ENCODE peak calls at places on chromosomes 12 and 14, in seven cellular contexts. P is SK-N-SH; S is H9; X is left ventricle myocardium inferior; L is H1; G is effector memory CD4-positive, alpha-beta T cell; K is breast epithelium. C is an unnamed sample.

GRCh38 chr14:92520701-92521415 is 7.3 kb downstream of the RIN3 start:
- DNase-seq in L (no peak), X (no peak), G (no peak), S (no peak), K (no peak), P (no peak), C (no peak)

GRCh38 chr12:93668919-93669418 is 8.2 kb upstream of the CRADD start:
- DNase-seq in K (no peak), P (no peak), S (no peak), L (no peak), G (no peak), X (no peak), C (no peak)

GRCh38 chr12:38411947-38412346 is 95.4 kb downstream of the ALG10B start:
- DNase-seq in G (no peak), L (no peak), S (no peak), P (no peak), X (no peak), K (no peak), C (no peak)

GRCh38 chr12:16796168-16796567 is 190.2 kb upstream of the LMO3 start:
- DNase-seq in S (no peak), L (no peak), G (no peak), X (no peak), P (no peak), K (no peak), C (no peak)

GRCh38 chr14:78567343-78567742 is 397.2 kb downstream of the NRXN3 start:
- DNase-seq in L (no peak), X (no peak), P (no peak), G (no peak), K (no peak), S (no peak), C (peak)

GRCh38 chr14:67977468-67978034 is 158.0 kb downstream of the RAD51B start:
- DNase-seq in K (no peak), X (no peak), G (no peak), L (no peak), P (no peak), S (no peak), C (no peak)

GRCh38 chr12:91496337-91496736 is 313.7 kb upstream of the DCN start:
- DNase-seq in G (no peak), L (no peak), X (no peak), K (no peak), S (no peak), P (no peak), C (no peak)

GRCh38 chr12:110330544-110330943 is 49.5 kb downstream of the ATP2A2 start:
- DNase-seq in P (no peak), S (no peak), X (no peak), L (no peak), G (no peak), K (no peak), C (no peak)

GRCh38 chr12:46661161-46661845 is 164.5 kb downstream of the SLC38A4 start:
- DNase-seq in G (no peak), X (no peak), P (peak), L (no peak), S (no peak), K (no peak), C (peak)

GRCh38 chr12:110269622-110270124 is 11.4 kb upstream of the ATP2A2 start:
- DNase-seq in G (no peak), S (peak), P (no peak), K (no peak), X (no peak), L (no peak), C (peak)

GRCh38 chr14:83379371-83379770 is 1845.7 kb upstream of the SEL1L start:
- DNase-seq in P (no peak), L (no peak), X (no peak), G (no peak), K (no peak), S (no peak), C (no peak)

GRCh38 chr12:9868271-9868815 is 811 bp downstream of the CLEC2B start:
- DNase-seq in S (no peak), G (no peak), X (no peak), L (no peak), P (no peak), K (no peak), C (no peak)

GRCh38 chr12:88453323-88453722 is 126.9 kb downstream of the KITLG start:
- DNase-seq in K (no peak), G (no peak), X (no peak), S (no peak), L (no peak), P (no peak), C (no peak)

GRCh38 chr12:71865166-71865713 is 25.7 kb downstream of the TBC1D15 start:
- DNase-seq in K (no peak), L (no peak), S (no peak), G (no peak), P (no peak), X (no peak), C (peak)
- H3K27ac ChIP-seq in K (no peak), L (no peak), S (no peak), G (no peak), P (peak), X (no peak), C (no peak)

DNA sequence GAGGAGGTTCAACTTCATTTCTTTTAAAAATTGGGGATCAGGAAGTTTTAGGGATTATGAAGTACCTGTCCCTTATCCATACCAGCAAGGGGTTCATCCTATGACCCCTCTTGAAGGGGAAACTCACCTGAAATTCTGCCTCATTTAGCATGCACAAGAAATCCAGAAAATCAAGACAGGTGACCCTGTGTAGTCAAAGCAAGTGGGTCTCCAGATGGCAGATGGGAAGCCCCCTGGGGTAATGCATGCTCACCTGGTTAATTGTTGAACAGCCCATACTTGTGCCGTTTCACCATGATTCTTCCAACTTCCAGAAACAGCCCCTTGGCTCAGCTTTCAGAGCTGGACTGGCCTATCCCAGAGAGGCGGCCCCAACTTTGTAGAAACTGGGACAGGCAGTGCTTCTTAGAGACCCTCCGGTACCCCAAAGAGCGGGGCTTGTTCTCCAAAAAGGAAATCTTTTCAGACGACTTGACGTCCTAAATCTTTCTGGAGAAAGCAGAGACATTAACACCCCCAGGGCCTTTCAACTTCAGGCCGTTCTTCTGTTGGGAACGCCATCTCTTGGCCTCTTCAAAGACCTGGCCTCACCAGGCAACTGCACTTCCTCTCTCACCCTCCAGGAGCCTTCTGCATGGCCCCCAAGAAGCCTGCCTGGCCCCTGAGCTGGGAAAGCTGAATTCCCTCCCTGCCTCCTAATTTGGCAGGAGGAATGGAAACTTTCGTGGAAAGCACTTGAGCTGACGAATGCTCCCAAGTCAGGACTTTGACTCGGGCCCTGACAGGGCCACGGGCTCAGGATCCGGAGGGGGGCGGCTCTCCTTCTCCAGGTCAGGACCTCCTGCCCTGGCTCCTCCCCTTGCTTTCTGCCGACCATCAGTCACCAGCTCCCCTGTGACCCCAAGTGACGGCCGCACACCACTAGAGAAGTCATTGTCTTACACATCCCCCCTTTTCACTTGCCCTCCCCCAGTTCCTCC is 66.1 kb upstream of the ESRRB start:
- DNase-seq in X (peak), L (no peak), K (no peak), G (no peak), S (peak), P (no peak), C (no peak)
- H3K27ac ChIP-seq in X (peak), L (no peak), K (no peak), G (no peak), S (no peak), P (no peak), C (no peak)

DNA sequence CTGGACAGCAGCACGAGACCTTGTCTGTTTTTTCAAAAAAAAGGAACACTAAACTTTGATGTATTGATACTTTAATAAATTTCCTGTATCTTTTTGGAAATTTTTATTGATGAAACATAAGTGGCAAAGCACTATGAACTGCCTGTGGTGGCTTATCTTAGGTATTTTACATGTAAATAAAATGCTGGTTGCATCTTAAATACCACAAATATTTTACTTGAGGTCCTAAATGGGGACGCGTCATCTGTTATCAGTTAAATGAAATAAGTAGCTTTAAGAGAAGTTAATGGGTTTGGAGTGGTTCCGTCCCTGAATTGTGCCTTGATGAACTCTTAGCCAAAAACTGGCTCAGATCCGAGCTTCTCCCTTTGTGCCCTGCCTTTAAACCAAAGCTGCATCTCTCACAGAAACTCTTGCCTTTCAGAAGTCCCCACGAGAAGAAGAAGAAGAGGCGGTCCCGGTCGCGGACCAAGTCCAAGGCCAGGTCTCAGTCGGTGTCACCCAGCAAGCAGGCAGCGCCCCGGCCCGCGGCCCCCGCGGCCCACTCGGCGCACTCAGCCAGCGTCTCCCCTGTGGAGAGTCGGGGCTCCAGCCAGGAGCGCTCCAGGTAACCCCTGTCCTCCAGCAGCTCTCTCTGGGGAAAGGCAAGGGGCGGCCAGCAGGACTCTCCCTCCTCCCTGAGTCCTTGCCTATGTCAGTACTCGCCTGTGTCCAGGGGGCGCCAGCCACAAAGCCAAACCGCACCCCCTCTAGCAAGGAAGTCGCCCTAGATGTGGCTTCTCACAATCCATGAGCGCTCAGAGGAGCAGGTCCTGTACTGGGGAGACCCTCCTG is 31.2 kb upstream of the MMP17 start:
- DNase-seq in L (no peak), G (no peak), S (peak), P (no peak), K (no peak), X (no peak), C (no peak)
- H3K27ac ChIP-seq in L (no peak), G (no peak), S (no peak), P (no peak), K (no peak), X (no peak), C (no peak)

GRCh38 chr12:101021911-101022388 is 188.1 kb downstream of the SLC5A8 start:
- DNase-seq in L (no peak), X (no peak), S (no peak), P (no peak), K (no peak), G (no peak), C (peak)
- H3K27ac ChIP-seq in L (no peak), X (no peak), S (no peak), P (peak), K (no peak), G (no peak), C (peak)